ENCODE peak calls at places on chromosomes 3 and 15, in six cellular contexts. One of them, this sample, is unnamed.
A peak's percentile ranks its signal among the peaks of the same experiment; 100 is the strongest.

GRCh38 chr15:69393831-69394491 is 20.2 kb upstream of the KIF23 start:
- DNase-seq in SK-N-SH: no peak
- DNase-seq in astrocyte of the spinal cord: no peak
- DNase-seq in cardiac muscle cell: no peak
- DNase-seq in AG10803: no peak
- DNase-seq in gastrocnemius medialis: no peak
- DNase-seq in this sample: no peak

GRCh38 chr3:146709969-146710368 is 104.8 kb upstream of the PLSCR5 start:
- DNase-seq in astrocyte of the spinal cord: no peak
- DNase-seq in cardiac muscle cell: no peak
- DNase-seq in gastrocnemius medialis: no peak
- DNase-seq in AG10803: peak; percentile 6
- DNase-seq in SK-N-SH: no peak
- DNase-seq in this sample: no peak

GRCh38 chr15:89163271-89164055 is 57.9 kb downstream of the RLBP1 start:
- DNase-seq in cardiac muscle cell: peak; percentile 48
- DNase-seq in AG10803: no peak
- DNase-seq in SK-N-SH: no peak
- DNase-seq in astrocyte of the spinal cord: no peak
- DNase-seq in gastrocnemius medialis: no peak
- DNase-seq in this sample: no peak

GRCh38 chr3:42020681-42021307 is 58.9 kb upstream of the ULK4 start:
- DNase-seq in AG10803: peak; percentile 68
- DNase-seq in gastrocnemius medialis: no peak
- DNase-seq in SK-N-SH: no peak
- DNase-seq in cardiac muscle cell: no peak
- DNase-seq in astrocyte of the spinal cord: peak; percentile 80
- DNase-seq in this sample: no peak

GRCh38 chr15:29685156-29686078 is 136.9 kb downstream of the TJP1 start:
- DNase-seq in SK-N-SH: no peak
- DNase-seq in astrocyte of the spinal cord: peak; percentile 68
- DNase-seq in cardiac muscle cell: no peak
- DNase-seq in gastrocnemius medialis: no peak
- DNase-seq in AG10803: peak; percentile 34
- DNase-seq in this sample: no peak

GRCh38 chr15:92763459-92763858 is 107.9 kb upstream of the FAM174B start:
- DNase-seq in astrocyte of the spinal cord: no peak
- DNase-seq in SK-N-SH: no peak
- DNase-seq in AG10803: no peak
- DNase-seq in cardiac muscle cell: no peak
- DNase-seq in gastrocnemius medialis: no peak
- DNase-seq in this sample: no peak

GRCh38 chr15:85580914-85581313 is 200.5 kb downstream of the AKAP13 start:
- DNase-seq in SK-N-SH: no peak
- DNase-seq in AG10803: no peak
- DNase-seq in gastrocnemius medialis: peak; percentile 40
- DNase-seq in cardiac muscle cell: no peak
- DNase-seq in astrocyte of the spinal cord: no peak
- DNase-seq in this sample: peak; percentile 73

GRCh38 chr3:79361748-79362378 is 405.9 kb downstream of the ROBO1 start:
- DNase-seq in SK-N-SH: peak; percentile 36
- DNase-seq in gastrocnemius medialis: no peak
- DNase-seq in AG10803: peak; percentile 45
- DNase-seq in astrocyte of the spinal cord: peak; percentile 71
- DNase-seq in cardiac muscle cell: peak; percentile 73
- DNase-seq in this sample: peak; percentile 21

GRCh38 chr15:55168350-55168974 is 28.3 kb downstream of the RSL24D1 start:
- DNase-seq in astrocyte of the spinal cord: peak; percentile 52
- DNase-seq in AG10803: peak; percentile 57
- DNase-seq in cardiac muscle cell: peak; percentile 74
- DNase-seq in SK-N-SH: peak; percentile 59
- DNase-seq in gastrocnemius medialis: no peak
- DNase-seq in this sample: no peak

GRCh38 chr3:39268554-39268910 is 11.3 kb downstream of the CX3CR1 start:
- DNase-seq in astrocyte of the spinal cord: no peak
- DNase-seq in gastrocnemius medialis: no peak
- DNase-seq in AG10803: no peak
- DNase-seq in SK-N-SH: no peak
- DNase-seq in cardiac muscle cell: no peak
- DNase-seq in this sample: no peak

GRCh38 chr3:167700926-167701325 is 33.8 kb downstream of the PDCD10 start:
- DNase-seq in SK-N-SH: no peak
- DNase-seq in AG10803: no peak
- DNase-seq in gastrocnemius medialis: no peak
- DNase-seq in astrocyte of the spinal cord: no peak
- DNase-seq in cardiac muscle cell: no peak
- DNase-seq in this sample: no peak

GRCh38 chr3:31188112-31188511 is 293.7 kb upstream of the GADL1 start:
- DNase-seq in AG10803: peak; percentile 33
- DNase-seq in cardiac muscle cell: no peak
- DNase-seq in astrocyte of the spinal cord: no peak
- DNase-seq in SK-N-SH: no peak
- DNase-seq in gastrocnemius medialis: peak; percentile 17
- DNase-seq in this sample: no peak

GRCh38 chr15:60021589-60022378 is 17.7 kb downstream of the FOXB1 start:
- DNase-seq in cardiac muscle cell: no peak
- DNase-seq in astrocyte of the spinal cord: no peak
- DNase-seq in gastrocnemius medialis: no peak
- DNase-seq in SK-N-SH: no peak
- DNase-seq in AG10803: no peak
- DNase-seq in this sample: no peak

GRCh38 chr15:26661727-26662126 is 111.1 kb downstream of the GABRB3 start:
- DNase-seq in AG10803: no peak
- DNase-seq in astrocyte of the spinal cord: no peak
- DNase-seq in gastrocnemius medialis: no peak
- DNase-seq in cardiac muscle cell: no peak
- DNase-seq in SK-N-SH: no peak
- DNase-seq in this sample: no peak

GRCh38 chr3:171772427-171773056 is 37.7 kb downstream of the PLD1 start:
- DNase-seq in cardiac muscle cell: peak; percentile 73
- DNase-seq in astrocyte of the spinal cord: peak; percentile 74
- DNase-seq in SK-N-SH: peak; percentile 64
- DNase-seq in gastrocnemius medialis: peak; percentile 28
- DNase-seq in AG10803: peak; percentile 62
- DNase-seq in this sample: peak; percentile 84

GRCh38 chr3:188861847-188862740 is 309.7 kb upstream of the TPRG1 start:
- DNase-seq in cardiac muscle cell: no peak
- DNase-seq in gastrocnemius medialis: no peak
- DNase-seq in AG10803: peak; percentile 23
- DNase-seq in astrocyte of the spinal cord: peak; percentile 53
- DNase-seq in SK-N-SH: no peak
- DNase-seq in this sample: no peak

GRCh38 chr3:187257471-187257870 is 34.1 kb downstream of the MASP1 start:
- DNase-seq in cardiac muscle cell: no peak
- DNase-seq in AG10803: no peak
- DNase-seq in SK-N-SH: no peak
- DNase-seq in astrocyte of the spinal cord: no peak
- DNase-seq in gastrocnemius medialis: no peak
- DNase-seq in this sample: no peak

GRCh38 chr15:101675015-101675414 is 22.8 kb upstream of the TM2D3 start:
- DNase-seq in SK-N-SH: no peak
- DNase-seq in AG10803: peak; percentile 90
- DNase-seq in cardiac muscle cell: no peak
- DNase-seq in astrocyte of the spinal cord: peak; percentile 80
- DNase-seq in gastrocnemius medialis: no peak
- DNase-seq in this sample: no peak

GRCh38 chr3:32743934-32744333 is 58.9 kb downstream of the CNOT10 start:
- DNase-seq in astrocyte of the spinal cord: no peak
- DNase-seq in SK-N-SH: no peak
- DNase-seq in AG10803: peak; percentile 65
- DNase-seq in cardiac muscle cell: no peak
- DNase-seq in gastrocnemius medialis: no peak
- DNase-seq in this sample: no peak

DNA sequence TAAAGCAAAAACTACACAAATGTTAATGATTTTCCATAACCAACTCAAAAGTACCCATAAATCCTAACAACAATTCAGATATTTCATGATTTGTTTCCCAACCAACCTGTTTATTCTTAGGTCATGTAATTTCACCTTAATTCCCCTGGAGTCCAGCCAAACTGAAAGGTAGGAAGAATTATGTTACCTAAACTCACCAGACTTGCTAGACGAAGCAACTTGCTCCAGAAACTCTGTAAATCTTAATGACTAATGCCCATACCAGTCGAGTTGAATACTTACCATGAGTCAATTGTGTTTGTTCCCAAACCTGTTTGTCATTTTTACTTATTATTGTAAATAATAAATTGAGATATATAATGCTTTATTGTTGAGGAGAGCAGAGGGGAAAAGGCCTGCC is 1030.0 kb downstream of the TBL1XR1 start:
- DNase-seq in cardiac muscle cell: no peak
- DNase-seq in astrocyte of the spinal cord: no peak
- DNase-seq in gastrocnemius medialis: no peak
- DNase-seq in SK-N-SH: no peak
- DNase-seq in AG10803: no peak
- DNase-seq in this sample: no peak
- TF ChIP-seq CTCF in cardiac muscle cell: no peak
- TF ChIP-seq CTCF in astrocyte of the spinal cord: no peak
- TF ChIP-seq CTCF in gastrocnemius medialis: no peak
- TF ChIP-seq CTCF in SK-N-SH: no peak
- TF ChIP-seq CTCF in AG10803: no peak
- TF ChIP-seq CTCF in this sample: no peak

DNA sequence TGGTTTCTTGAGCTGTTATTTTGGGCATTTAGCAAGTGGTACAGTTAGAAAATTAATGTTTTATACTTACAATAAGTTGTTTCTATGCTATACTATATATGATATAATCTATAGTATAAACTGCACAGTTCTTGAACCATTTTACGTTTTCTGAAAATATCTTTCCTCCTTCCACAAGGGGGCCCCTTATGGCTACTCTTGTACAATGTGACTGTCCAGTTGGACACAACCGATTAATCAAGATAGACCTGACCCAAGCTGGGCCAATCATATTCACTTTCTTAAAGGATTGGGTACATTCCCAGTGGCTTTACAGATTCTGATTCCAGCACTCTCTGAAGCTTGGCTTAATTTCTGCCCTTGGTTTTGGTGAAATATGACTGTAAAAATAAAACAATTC is 953.4 kb downstream of the AGBL1 start:
- DNase-seq in astrocyte of the spinal cord: no peak
- DNase-seq in AG10803: no peak
- DNase-seq in cardiac muscle cell: peak; percentile 15
- DNase-seq in gastrocnemius medialis: no peak
- DNase-seq in SK-N-SH: no peak
- DNase-seq in this sample: no peak
- TF ChIP-seq CTCF in astrocyte of the spinal cord: peak; percentile 24
- TF ChIP-seq CTCF in AG10803: peak; percentile 33
- TF ChIP-seq CTCF in cardiac muscle cell: no peak
- TF ChIP-seq CTCF in gastrocnemius medialis: no peak
- TF ChIP-seq CTCF in SK-N-SH: peak; percentile 54
- TF ChIP-seq CTCF in this sample: no peak

DNA sequence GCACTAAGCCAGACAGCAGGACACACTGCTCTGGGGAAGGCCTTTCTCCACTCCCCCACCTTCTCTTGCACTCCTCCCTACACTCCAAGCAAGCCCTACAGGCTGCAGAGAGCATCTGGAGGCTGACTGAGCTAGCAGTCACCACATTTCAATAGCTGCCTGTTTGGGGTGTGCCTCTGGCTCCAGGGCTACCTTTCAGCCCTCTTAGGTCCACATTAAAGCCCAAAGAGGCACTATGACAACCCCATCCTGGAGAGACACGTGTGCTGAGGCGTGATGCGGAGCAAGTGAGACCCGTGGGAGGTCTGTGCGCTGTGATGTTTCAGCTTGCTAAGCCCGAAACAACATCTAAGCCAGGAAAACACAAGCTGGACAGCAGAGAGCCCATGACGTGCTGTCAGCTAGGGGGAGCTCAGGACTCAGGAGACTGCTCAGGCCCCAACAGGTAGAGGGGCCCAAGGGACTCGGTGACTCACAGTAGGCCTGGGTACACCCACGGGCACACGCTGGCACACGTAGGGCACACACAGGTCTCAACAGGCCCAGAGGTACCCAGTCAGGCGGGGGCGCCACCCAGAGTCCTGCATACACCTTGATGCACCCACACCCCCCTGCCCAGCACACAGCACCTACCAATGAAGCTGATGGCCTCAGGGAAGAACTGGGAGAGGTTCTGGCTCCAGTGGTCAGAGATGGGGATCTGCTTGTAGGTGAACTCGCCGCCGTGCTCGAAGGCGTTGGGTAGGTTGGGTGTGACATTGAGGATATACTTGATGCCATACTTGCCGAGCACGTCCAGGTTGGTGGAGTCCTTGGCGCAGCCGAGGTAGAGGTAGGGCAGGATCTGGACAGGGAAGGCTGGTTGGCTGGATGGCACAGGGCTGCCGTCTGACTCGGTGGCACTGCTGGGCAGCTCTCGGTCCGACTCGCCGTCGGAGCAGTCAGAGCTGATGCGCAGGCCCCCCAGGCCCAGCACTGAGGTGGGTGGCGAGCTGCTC is 2.8 kb downstream of the DUSP7 start:
- DNase-seq in astrocyte of the spinal cord: no peak
- DNase-seq in gastrocnemius medialis: peak; percentile 61
- DNase-seq in SK-N-SH: no peak
- DNase-seq in cardiac muscle cell: no peak
- DNase-seq in AG10803: no peak
- DNase-seq in this sample: no peak
- TF ChIP-seq CTCF in astrocyte of the spinal cord: peak; percentile 46
- TF ChIP-seq CTCF in gastrocnemius medialis: peak; percentile 6
- TF ChIP-seq CTCF in SK-N-SH: peak; percentile 31
- TF ChIP-seq CTCF in cardiac muscle cell: peak; percentile 31
- TF ChIP-seq CTCF in AG10803: peak; percentile 23
- TF ChIP-seq CTCF in this sample: no peak

DNA sequence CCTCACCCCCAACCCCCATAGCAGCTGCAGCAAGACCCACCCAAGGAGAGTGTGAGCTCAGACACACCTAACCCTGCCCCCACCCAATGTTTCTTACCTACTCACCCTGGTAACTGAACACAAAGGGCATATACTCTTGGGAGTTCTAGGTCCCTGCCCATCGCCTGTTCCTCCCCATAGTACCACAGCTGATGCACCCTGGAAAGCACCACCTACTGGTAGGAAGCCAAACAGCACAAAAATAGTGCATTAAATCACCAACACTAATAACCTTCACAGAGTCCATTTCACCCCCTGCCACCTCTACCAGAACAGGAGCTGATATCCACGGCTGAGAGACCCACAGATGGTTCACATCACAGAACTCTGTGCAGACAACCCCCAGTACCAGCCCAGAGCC is 245.2 kb downstream of the EFHB start:
- DNase-seq in astrocyte of the spinal cord: no peak
- DNase-seq in SK-N-SH: no peak
- DNase-seq in AG10803: no peak
- DNase-seq in gastrocnemius medialis: no peak
- DNase-seq in cardiac muscle cell: no peak
- DNase-seq in this sample: no peak
- TF ChIP-seq CTCF in astrocyte of the spinal cord: no peak
- TF ChIP-seq CTCF in SK-N-SH: no peak
- TF ChIP-seq CTCF in AG10803: no peak
- TF ChIP-seq CTCF in gastrocnemius medialis: no peak
- TF ChIP-seq CTCF in cardiac muscle cell: no peak
- TF ChIP-seq CTCF in this sample: no peak

DNA sequence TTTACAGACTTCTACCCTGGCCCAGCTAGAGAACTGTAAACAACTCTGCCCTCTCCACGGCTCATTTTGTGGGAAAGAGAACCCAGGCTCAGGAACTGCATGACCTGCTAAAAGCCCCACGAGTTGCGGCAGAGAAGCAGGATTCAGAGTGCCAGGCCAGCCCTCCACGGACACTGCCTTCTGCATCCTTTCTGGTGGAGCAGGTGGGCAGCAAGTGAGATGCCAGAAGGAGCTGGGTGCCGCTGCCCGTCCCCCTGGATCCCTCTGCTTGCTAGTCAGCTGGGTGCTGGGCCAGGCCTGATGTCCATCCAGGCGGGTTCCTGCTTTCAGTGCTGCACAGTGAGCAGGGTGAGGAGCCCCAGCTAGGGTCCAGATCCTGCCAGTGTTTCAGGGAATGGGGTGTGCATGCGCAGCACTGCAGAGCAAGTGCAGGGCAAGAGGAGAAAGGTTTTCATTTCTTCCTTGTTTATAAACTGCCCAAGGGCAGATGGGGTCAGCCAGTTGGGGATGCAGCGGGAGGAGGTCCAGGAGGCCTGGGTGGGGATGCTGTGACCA is 5.2 kb upstream of the RAB43 start:
- DNase-seq in cardiac muscle cell: no peak
- DNase-seq in astrocyte of the spinal cord: no peak
- DNase-seq in SK-N-SH: no peak
- DNase-seq in AG10803: no peak
- DNase-seq in gastrocnemius medialis: no peak
- DNase-seq in this sample: no peak
- TF ChIP-seq CTCF in cardiac muscle cell: no peak
- TF ChIP-seq CTCF in astrocyte of the spinal cord: no peak
- TF ChIP-seq CTCF in SK-N-SH: no peak
- TF ChIP-seq CTCF in AG10803: no peak
- TF ChIP-seq CTCF in gastrocnemius medialis: no peak
- TF ChIP-seq CTCF in this sample: no peak